ENCODE peak calls at places on chromosomes 4 and X, in six cellular contexts. S, J, L, T, Z and R are unnamed samples.

GRCh38 chr4:47814896-47815295 is 23.0 kb downstream of the CORIN start:
- DNase-seq in S (no peak), J (no peak), L (no peak), T (no peak), Z (no peak), R (no peak)

GRCh38 chr4:169823685-169824084 is 65.9 kb upstream of the HPF1 start:
- DNase-seq in S (peak), J (peak), L (no peak), T (no peak), Z (no peak), R (peak)

GRCh38 chr4:86333236-86333635 is 26.6 kb downstream of the MAPK10 start:
- DNase-seq in S (no peak), J (no peak), L (no peak), T (no peak), Z (no peak), R (no peak)

GRCh38 chrX:26008691-26009090 is 129.5 kb upstream of the MAGEB18 start:
- DNase-seq in S (no peak), J (no peak), L (no peak), T (no peak), Z (no peak), R (no peak)

GRCh38 chr4:6492861-6493667 is 20.6 kb upstream of the PPP2R2C start:
- DNase-seq in S (no peak), J (peak), L (no peak), T (no peak), Z (no peak), R (no peak)

GRCh38 chr4:124105212-124105611 is 607.3 kb downstream of the ANKRD50 start:
- DNase-seq in S (no peak), J (no peak), L (no peak), T (no peak), Z (no peak), R (peak)

GRCh38 chr4:94419956-94420355 is 31.8 kb upstream of the PDLIM5 start:
- DNase-seq in S (no peak), J (no peak), L (no peak), T (no peak), Z (no peak), R (peak)

GRCh38 chr4:3607690-3608514 is 75.7 kb upstream of the LRPAP1 start:
- DNase-seq in S (peak), J (no peak), L (peak), T (no peak), Z (peak), R (no peak)

GRCh38 chr4:19803406-19803805 is 448.3 kb upstream of the SLIT2 start:
- DNase-seq in S (no peak), J (no peak), L (no peak), T (no peak), Z (no peak), R (peak)

GRCh38 chr4:82268050-82268825 is 105.6 kb downstream of the HNRNPD start:
- DNase-seq in S (peak), J (peak), L (no peak), T (no peak), Z (peak), R (peak)

GRCh38 chr4:76035799-76036389 is at the start of gene CXCL11:
- DNase-seq in S (no peak), J (no peak), L (no peak), T (no peak), Z (no peak), R (peak)

GRCh38 chr4:80062527-80062926 is 10.5 kb downstream of the ANTXR2 start:
- DNase-seq in S (no peak), J (no peak), L (no peak), T (no peak), Z (no peak), R (no peak)

GRCh38 chrX:155949098-155949497 is 48.4 kb upstream of the IL9R start:
- DNase-seq in S (no peak), J (no peak), L (no peak), T (no peak), Z (no peak), R (no peak)

GRCh38 chr4:108544504-108544903 is 75.9 kb upstream of the RPL34 start:
- DNase-seq in S (no peak), J (no peak), L (no peak), T (no peak), Z (no peak), R (peak)

GRCh38 chrX:129932792-129933321 is 26.9 kb downstream of the UTP14A start:
- DNase-seq in S (peak), J (peak), L (peak), T (peak), Z (no peak), R (no peak)

GRCh38 chr4:153349206-153349805 is 4.8 kb downstream of the MND1 start:
- DNase-seq in S (no peak), J (no peak), L (no peak), T (no peak), Z (no peak), R (no peak)

GRCh38 chr4:151888367-151888866 is 127.6 kb upstream of the GATB start:
- DNase-seq in S (no peak), J (no peak), L (no peak), T (no peak), Z (no peak), R (no peak)

GRCh38 chrX:83160096-83160495 is 348.0 kb upstream of the POU3F4 start:
- DNase-seq in S (peak), J (no peak), L (no peak), T (no peak), Z (no peak), R (no peak)

GRCh38 chr4:146981651-146982050 is 36.0 kb upstream of the TTC29 start:
- DNase-seq in S (no peak), J (no peak), L (no peak), T (no peak), Z (no peak), R (peak)

GRCh38 chr4:17063870-17064269 is 165.4 kb upstream of the LDB2 start:
- DNase-seq in S (no peak), J (no peak), L (no peak), T (no peak), Z (no peak), R (no peak)

GRCh38 chr4:94507708-94508107 is 56.0 kb downstream of the PDLIM5 start:
- DNase-seq in S (no peak), J (no peak), L (no peak), T (peak), Z (no peak), R (peak)

GRCh38 chr4:6177587-6178197 is 22.7 kb downstream of the JAKMIP1 start:
- DNase-seq in S (peak), J (no peak), L (no peak), T (no peak), Z (no peak), R (no peak)

GRCh38 chr4:111556141-111556781 is 589.0 kb upstream of the FAM241A start:
- DNase-seq in S (no peak), J (no peak), L (no peak), T (no peak), Z (no peak), R (no peak)

GRCh38 chr4:187726485-187726884 is 269.1 kb upstream of the ZFP42 start:
- DNase-seq in S (no peak), J (no peak), L (no peak), T (no peak), Z (no peak), R (no peak)

GRCh38 chr4:182770259-182770968 is 146.8 kb downstream of the DCTD start:
- DNase-seq in S (peak), J (peak), L (peak), T (no peak), Z (no peak), R (no peak)

GRCh38 chrX:133490955-133491354 is 75.7 kb upstream of the GPC4 start:
- DNase-seq in S (no peak), J (no peak), L (no peak), T (no peak), Z (no peak), R (no peak)

GRCh38 chrX:143854006-143854405 is 29.9 kb upstream of the UBE2NL start:
- DNase-seq in S (no peak), J (no peak), L (no peak), T (no peak), Z (no peak), R (peak)

GRCh38 chrX:56978172-56978571 is 17.2 kb downstream of the SPIN3 start:
- DNase-seq in S (peak), J (peak), L (no peak), T (no peak), Z (peak), R (peak)

GRCh38 chr4:8343051-8343966 is 73.8 kb downstream of the HTRA3 start:
- DNase-seq in S (peak), J (no peak), L (peak), T (peak), Z (no peak), R (no peak)

GRCh38 chr4:26271703-26272102 is 49.1 kb upstream of the RBPJ start:
- DNase-seq in S (no peak), J (no peak), L (no peak), T (no peak), Z (no peak), R (no peak)

GRCh38 chr4:2570551-2571222 is 34.2 kb downstream of the FAM193A start:
- DNase-seq in S (no peak), J (no peak), L (peak), T (peak), Z (no peak), R (no peak)

GRCh38 chrX:123834116-123834515 is 25.7 kb upstream of the XIAP start:
- DNase-seq in S (no peak), J (no peak), L (no peak), T (no peak), Z (no peak), R (no peak)

GRCh38 chr4:179196511-179196910 is 1754.3 kb upstream of the AGA start:
- DNase-seq in S (no peak), J (no peak), L (no peak), T (no peak), Z (no peak), R (peak)

GRCh38 chrX:25191403-25191802 is 175.6 kb upstream of the ARX start:
- DNase-seq in S (peak), J (no peak), L (no peak), T (no peak), Z (no peak), R (no peak)

GRCh38 chr4:58225460-58225859 is 1115.3 kb upstream of the IGFBP7 start:
- DNase-seq in S (no peak), J (no peak), L (no peak), T (no peak), Z (no peak), R (no peak)

GRCh38 chrX:11996810-11997209 is 141.5 kb upstream of the FRMPD4 start:
- DNase-seq in S (no peak), J (no peak), L (no peak), T (no peak), Z (no peak), R (no peak)

GRCh38 chrX:12002876-12003275 is 135.4 kb upstream of the FRMPD4 start:
- DNase-seq in S (no peak), J (no peak), L (no peak), T (no peak), Z (no peak), R (no peak)

DNA sequence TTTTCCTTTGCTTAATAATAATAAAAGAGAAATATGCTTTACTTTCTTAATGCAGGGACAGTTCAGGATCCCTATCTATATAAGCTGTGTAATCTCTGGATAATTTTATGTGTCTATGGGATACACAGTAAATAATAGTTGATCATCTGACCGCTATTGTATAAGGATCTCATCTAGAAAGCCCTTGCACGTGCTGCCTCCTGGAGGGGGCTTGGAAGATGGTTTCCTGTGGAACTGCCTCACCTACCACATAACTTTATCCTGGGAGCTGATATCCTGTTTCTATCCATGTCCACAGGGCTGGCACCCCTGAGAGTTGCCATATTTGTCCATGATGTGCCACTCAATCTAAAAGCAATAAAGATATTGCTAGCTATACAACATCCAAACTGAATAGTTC is 139.3 kb upstream of the FRMPD4 start:
- DNase-seq in S (no peak), J (no peak), L (no peak), T (no peak), Z (no peak), R (peak)
- TF ChIP-seq CTCF in S (peak), J (peak), L (no peak), T (no peak), Z (peak), R (no peak)

DNA sequence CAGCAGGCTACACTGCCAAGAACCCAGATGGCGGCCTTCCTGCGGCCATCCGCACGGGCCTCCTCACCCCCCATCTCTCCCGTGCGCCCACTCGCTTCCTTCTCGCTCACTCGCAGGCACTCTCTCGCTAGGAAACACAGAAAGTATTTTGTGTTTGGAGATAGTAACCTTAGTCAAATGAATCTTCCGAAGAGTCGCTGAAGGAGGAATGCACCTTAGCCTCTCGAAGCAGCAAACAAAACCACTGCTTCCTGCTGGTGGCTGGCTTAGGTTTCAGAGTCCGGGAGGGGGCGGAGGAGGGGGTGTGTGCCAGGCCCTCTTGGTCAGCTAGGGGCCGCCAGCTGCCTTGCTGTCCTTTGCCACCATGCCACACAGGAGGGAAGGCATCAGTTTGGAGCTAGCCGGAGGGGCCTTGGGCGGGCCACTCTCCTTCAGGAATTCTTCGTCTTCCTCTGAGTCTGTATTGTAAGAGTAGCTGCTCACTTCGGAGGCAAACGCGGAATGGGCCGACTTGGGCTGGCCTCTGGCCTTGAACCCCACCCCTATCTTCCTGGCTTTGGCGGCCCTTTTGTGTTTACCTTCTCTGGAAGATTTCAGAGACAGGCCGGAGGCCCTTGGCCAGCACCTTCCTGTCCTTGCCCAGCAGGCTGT is 73.2 kb upstream of the UCP1 start:
- DNase-seq in S (peak), J (peak), L (no peak), T (no peak), Z (peak), R (no peak)
- TF ChIP-seq CTCF in S (peak), J (peak), L (no peak), T (no peak), Z (no peak), R (no peak)

DNA sequence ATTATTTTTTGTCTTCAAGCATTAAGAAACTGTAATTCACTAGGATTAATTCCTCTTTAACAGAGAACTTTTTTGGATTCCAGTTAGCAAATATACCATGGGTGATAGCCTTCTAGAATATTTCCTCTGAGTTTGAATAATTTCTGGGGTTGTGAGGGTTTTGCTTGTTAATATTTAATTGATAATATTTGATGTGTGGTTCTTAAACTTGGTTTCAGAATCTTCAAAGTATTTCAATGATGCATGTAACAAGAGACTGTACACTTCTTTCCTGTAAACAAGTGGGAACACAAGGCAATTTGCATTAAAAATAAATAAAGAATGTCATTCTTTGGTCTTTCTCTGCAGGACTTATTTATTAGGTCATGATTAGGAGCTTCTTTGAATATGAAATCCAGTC is 9.5 kb upstream of the C4orf51 start:
- DNase-seq in S (no peak), J (no peak), L (no peak), T (no peak), Z (no peak), R (no peak)
- TF ChIP-seq CTCF in S (no peak), J (no peak), L (no peak), T (no peak), Z (no peak), R (no peak)

GRCh38 chrX:48966796-48967579 is 4.7 kb downstream of the KCND1 start:
- DNase-seq in S (no peak), J (no peak), L (no peak), T (no peak), Z (no peak), R (peak)
- TF ChIP-seq CTCF in S (no peak), J (no peak), L (no peak), T (no peak), Z (no peak), R (no peak)

DNA sequence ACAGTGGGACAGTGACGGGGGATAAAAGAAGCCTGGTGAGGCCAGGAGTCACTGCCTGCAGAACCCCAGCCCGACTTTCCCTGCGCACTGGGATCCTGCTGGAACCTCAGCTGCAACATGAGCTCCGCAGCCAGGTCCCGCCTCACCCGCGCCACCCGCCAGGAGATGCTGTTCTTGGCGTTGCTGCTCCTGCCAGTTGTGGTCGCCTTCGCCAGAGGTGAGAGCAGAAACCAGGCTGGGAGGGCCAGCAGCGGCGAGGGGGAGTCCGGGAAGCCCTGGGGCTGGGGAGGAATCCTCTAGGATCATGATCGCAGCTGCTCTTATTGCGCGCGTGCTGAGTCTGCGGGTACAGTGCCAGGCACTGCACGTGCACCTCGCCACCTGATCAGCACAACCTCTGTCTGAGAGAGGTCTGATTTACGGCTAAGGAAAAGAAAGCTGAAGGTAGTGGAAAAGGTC is at the start of gene PF4V1:
- DNase-seq in S (peak), J (peak), L (peak), T (peak), Z (no peak), R (no peak)
- TF ChIP-seq CTCF in S (peak), J (peak), L (peak), T (no peak), Z (no peak), R (peak)

GRCh38 chrX:111648802-111649201 is 32.2 kb upstream of the ALG13 start:
- DNase-seq in S (no peak), J (no peak), L (no peak), T (no peak), Z (no peak), R (no peak)
- TF ChIP-seq CTCF in S (no peak), J (no peak), L (no peak), T (no peak), Z (no peak), R (no peak)

GRCh38 chr4:185144601-185145240 is 1.7 kb downstream of the SLC25A4 start:
- DNase-seq in S (no peak), J (no peak), L (no peak), T (no peak), Z (no peak), R (no peak)

GRCh38 chr4:185142563-185142910 is 529 bp upstream of the SLC25A4 start:
- DNase-seq in S (no peak), J (no peak), L (no peak), T (no peak), Z (no peak), R (no peak)

GRCh38 chr4:185143596-185143969 is 517 bp downstream of the SLC25A4 start:
- DNase-seq in S (no peak), J (no peak), L (peak), T (peak), Z (peak), R (no peak)

GRCh38 chr4:185141777-185142176 is 1.3 kb upstream of the SLC25A4 start:
- DNase-seq in S (no peak), J (no peak), L (no peak), T (no peak), Z (no peak), R (no peak)

GRCh38 chr4:185142911-185143595 is at the start of gene SLC25A4:
- DNase-seq in S (peak), J (peak), L (peak), T (peak), Z (peak), R (peak)
- TF ChIP-seq CTCF in S (peak), J (peak), L (peak), T (peak), Z (peak), R (no peak)